ENCODE peak calls at places on chromosomes 12 and 14, in nine cellular contexts. L is T-helper 9 cell; D is NCI-H1105 treated with DMSO at 0.1 percent for 48 hours; W is GM10248; Z is WERI-Rb-1; X is GM12864; Q is activated CD4-positive, CD25-positive, alpha-beta regulatory T cell treated with anti-CD3 and anti-CD28 coated beads, Interleukin-2, amount 50 U/mL, for 72 hours; I is left ventricle myocardium superior; H is thyroid gland. T is an unnamed sample.

GRCh38 chr12:89212339-89212771 is 139.9 kb downstream of the DUSP6 start:
- DNase-seq in L (no peak), D (no peak), W (no peak), Z (no peak), X (no peak), Q (no peak), I (peak; percentile 40), H (peak; percentile 31), T (no peak)

GRCh38 chr14:64178814-64179213 is 115.4 kb downstream of the ESR2 start:
- DNase-seq in L (no peak), D (no peak), W (no peak), Z (no peak), X (no peak), Q (no peak), I (no peak), H (no peak), T (no peak)

GRCh38 chr12:103771466-103771865 is 69.6 kb downstream of the NT5DC3 start:
- DNase-seq in L (no peak), D (no peak), W (no peak), Z (peak; percentile 41), X (no peak), Q (no peak), I (no peak), H (peak; percentile 68), T (no peak)

GRCh38 chr12:123242083-123242904 is 9.1 kb downstream of the MTRFR start:
- DNase-seq in L (no peak), D (peak; percentile 78), W (no peak), Z (no peak), X (no peak), Q (no peak), I (no peak), H (no peak), T (no peak)

GRCh38 chr12:60602601-60603000 is 1006.8 kb downstream of the SLC16A7 start:
- DNase-seq in L (no peak), D (no peak), W (no peak), Z (no peak), X (no peak), Q (no peak), I (no peak), H (no peak), T (no peak)

GRCh38 chr12:92493816-92494215 is 209.0 kb upstream of the PLEKHG7 start:
- DNase-seq in L (no peak), D (no peak), W (peak; percentile 28), Z (no peak), X (peak; percentile 72), Q (no peak), I (no peak), H (no peak), T (no peak)

GRCh38 chr12:2183556-2184541 is 131.1 kb downstream of the CACNA1C start:
- DNase-seq in L (no peak), D (no peak), W (no peak), Z (no peak), X (no peak), Q (no peak), I (no peak), H (peak; percentile 18), T (no peak)

GRCh38 chr14:99800781-99801180 is 7.6 kb downstream of the EML1 start:
- DNase-seq in L (no peak), D (no peak), W (no peak), Z (no peak), X (no peak), Q (no peak), I (no peak), H (no peak), T (no peak)

GRCh38 chr14:99715266-99716000 is 31.3 kb downstream of the CYP46A1 start:
- DNase-seq in L (no peak), D (no peak), W (peak; percentile 3), Z (no peak), X (no peak), Q (no peak), I (no peak), H (no peak), T (no peak)

GRCh38 chr12:65051196-65051595 is 69.9 kb downstream of the WIF1 start:
- DNase-seq in L (no peak), D (no peak), W (no peak), Z (no peak), X (no peak), Q (no peak), I (no peak), H (no peak), T (no peak)

GRCh38 chr12:68237523-68238070 is 12.0 kb upstream of the IL26 start:
- DNase-seq in L (no peak), D (no peak), W (no peak), Z (no peak), X (no peak), Q (no peak), I (no peak), H (no peak), T (no peak)

GRCh38 chr14:63470877-63471565 is 72.2 kb downstream of the PPP2R5E start:
- DNase-seq in L (no peak), D (no peak), W (peak; percentile 56), Z (no peak), X (no peak), Q (no peak), I (no peak), H (no peak), T (no peak)

GRCh38 chr12:92899388-92900001 is 29.6 kb downstream of the EEA1 start:
- DNase-seq in L (no peak), D (no peak), W (no peak), Z (no peak), X (no peak), Q (no peak), I (peak; percentile 72), H (peak; percentile 66), T (no peak)

GRCh38 chr12:95634622-95635621 is 83.6 kb upstream of the USP44 start:
- DNase-seq in L (no peak), D (no peak), W (no peak), Z (no peak), X (no peak), Q (no peak), I (no peak), H (peak; percentile 27), T (no peak)

GRCh38 chr12:109222062-109222461 is 87.0 kb downstream of the FOXN4 start:
- DNase-seq in L (no peak), D (no peak), W (no peak), Z (peak; percentile 28), X (no peak), Q (no peak), I (no peak), H (no peak), T (no peak)

GRCh38 chr12:99907210-99907609 is 77.5 kb downstream of the ANKS1B start:
- DNase-seq in L (no peak), D (no peak), W (no peak), Z (no peak), X (no peak), Q (no peak), I (no peak), H (no peak), T (no peak)

GRCh38 chr14:98136019-98136418 is 1136.0 kb downstream of the BCL11B start:
- DNase-seq in L (no peak), D (peak; percentile 30), W (no peak), Z (no peak), X (no peak), Q (peak; percentile 34), I (no peak), H (no peak), T (no peak)

GRCh38 chr12:20345866-20346265 is 22.5 kb upstream of the PDE3A start:
- DNase-seq in L (no peak), D (no peak), W (no peak), Z (no peak), X (no peak), Q (no peak), I (no peak), H (no peak), T (no peak)

GRCh38 chr14:32224731-32225377 is 21.8 kb upstream of the RNU6-8 start:
- DNase-seq in L (no peak), D (no peak), W (no peak), Z (peak; percentile 92), X (no peak), Q (no peak), I (peak; percentile 46), H (peak; percentile 72), T (no peak)

GRCh38 chr12:100959481-100959880 is 164.9 kb downstream of the ANO4 start:
- DNase-seq in L (no peak), D (no peak), W (no peak), Z (no peak), X (no peak), Q (no peak), I (no peak), H (no peak), T (no peak)

GRCh38 chr14:49193365-49194050 is 392.7 kb downstream of the RPS29 start:
- DNase-seq in L (no peak), D (no peak), W (no peak), Z (peak; percentile 51), X (peak; percentile 27), Q (no peak), I (no peak), H (no peak), T (no peak)

GRCh38 chr12:59927041-59927440 is 331.2 kb downstream of the SLC16A7 start:
- DNase-seq in L (no peak), D (no peak), W (no peak), Z (no peak), X (no peak), Q (no peak), I (no peak), H (no peak), T (no peak)

GRCh38 chr12:125161712-125162023 is 96.4 kb downstream of the AACS start:
- DNase-seq in L (no peak), D (no peak), W (no peak), Z (peak; percentile 54), X (no peak), Q (no peak), I (no peak), H (no peak), T (no peak)

GRCh38 chr12:121762269-121762668 is 31.2 kb downstream of the RHOF start:
- DNase-seq in L (no peak), D (no peak), W (no peak), Z (no peak), X (no peak), Q (no peak), I (no peak), H (peak; percentile 65), T (no peak)

GRCh38 chr12:124077730-124078129 is 104.7 kb downstream of the ZNF664 start:
- DNase-seq in L (no peak), D (no peak), W (no peak), Z (no peak), X (no peak), Q (no peak), I (no peak), H (no peak), T (no peak)

GRCh38 chr14:33669111-33669510 is 281.8 kb downstream of the EGLN3 start:
- DNase-seq in L (no peak), D (no peak), W (no peak), Z (no peak), X (no peak), Q (no peak), I (no peak), H (no peak), T (no peak)

GRCh38 chr12:19000836-19001235 is 128.7 kb upstream of the PLEKHA5 start:
- DNase-seq in L (no peak), D (no peak), W (no peak), Z (no peak), X (no peak), Q (no peak), I (no peak), H (no peak), T (no peak)

GRCh38 chr14:23105348-23105824 is 597 bp upstream of the CIROP start:
- DNase-seq in L (no peak), D (no peak), W (no peak), Z (no peak), X (no peak), Q (no peak), I (no peak), H (no peak), T (no peak)

GRCh38 chr14:103520657-103521437 is 1.8 kb downstream of the CKB start:
- DNase-seq in L (peak; percentile 64), D (peak; percentile 79), W (peak; percentile 79), Z (peak; percentile 86), X (no peak), Q (peak; percentile 61), I (peak; percentile 93), H (peak; percentile 92), T (peak; percentile 77)

GRCh38 chr12:107101651-107102050 is 8.3 kb upstream of the CRY1 start:
- DNase-seq in L (no peak), D (no peak), W (no peak), Z (no peak), X (no peak), Q (no peak), I (no peak), H (no peak), T (no peak)

GRCh38 chr14:67962215-67962644 is 142.7 kb downstream of the RAD51B start:
- DNase-seq in L (no peak), D (no peak), W (peak; percentile 55), Z (no peak), X (peak; percentile 50), Q (no peak), I (no peak), H (no peak), T (no peak)